ENCODE peak calls at places on chromosomes 16 and 17, in five cellular contexts. M is IMR-90, F is transverse colon, R is H54, N is tibial nerve. T is an unnamed sample.

GRCh38 chr17:75840779-75841123 is 3.5 kb downstream of the UNC13D start:
- DNase-seq in M (no peak), F (no peak), R (no peak), N (no peak), T (no peak)

GRCh38 chr16:83176802-83177201 is 550.0 kb downstream of the CDH13 start:
- DNase-seq in M (no peak), F (no peak), R (no peak), N (no peak), T (no peak)

GRCh38 chr17:65121916-65122821 is 15.0 kb upstream of the RGS9 start:
- DNase-seq in M (no peak), F (peak), R (no peak), N (no peak), T (no peak)

GRCh38 chr16:57060323-57061083 is 31.9 kb upstream of the CPNE2 start:
- DNase-seq in M (no peak), F (no peak), R (no peak), N (no peak), T (no peak)

GRCh38 chr16:3057181-3058166 is 8.0 kb upstream of the IL32 start:
- DNase-seq in M (no peak), F (no peak), R (no peak), N (no peak), T (no peak)

GRCh38 chr17:78174332-78174869 is 6.0 kb downstream of the SYNGR2 start:
- DNase-seq in M (no peak), F (peak), R (no peak), N (no peak), T (peak)

GRCh38 chr17:29949708-29950107 is 8.3 kb downstream of the EFCAB5 start:
- DNase-seq in M (no peak), F (no peak), R (no peak), N (no peak), T (no peak)

GRCh38 chr16:62832214-62832613 is 796.0 kb upstream of the CDH8 start:
- DNase-seq in M (no peak), F (no peak), R (no peak), N (no peak), T (no peak)

GRCh38 chr17:44307387-44308186 is 814 bp upstream of the RUNDC3A start:
- DNase-seq in M (no peak), F (peak), R (no peak), N (no peak), T (peak)

GRCh38 chr17:4492762-4493561 is 5.7 kb upstream of the SPNS2 start:
- DNase-seq in M (peak), F (peak), R (no peak), N (no peak), T (no peak)

GRCh38 chr17:4515501-4515900 is 16.8 kb downstream of the SPNS2 start:
- DNase-seq in M (no peak), F (no peak), R (no peak), N (no peak), T (no peak)

GRCh38 chr16:5863207-5863606 is 765.6 kb upstream of the EEF2KMT start:
- DNase-seq in M (no peak), F (no peak), R (no peak), N (no peak), T (no peak)

GRCh38 chr17:72642720-72643119 is 449.8 kb downstream of the SLC39A11 start:
- DNase-seq in M (no peak), F (no peak), R (no peak), N (no peak), T (no peak)

GRCh38 chr16:10981697-10982216 is 37.4 kb downstream of the CLEC16A start:
- DNase-seq in M (no peak), F (no peak), R (no peak), N (no peak), T (no peak)

GRCh38 chr17:40718904-40719303 is 15.4 kb upstream of the KRT24 start:
- DNase-seq in M (no peak), F (no peak), R (no peak), N (no peak), T (no peak)

GRCh38 chr16:88287219-88287618 is 95.5 kb upstream of the ZNF469 start:
- DNase-seq in M (no peak), F (no peak), R (peak), N (no peak), T (no peak)

GRCh38 chr17:67606896-67607604 is 110.7 kb upstream of the NOL11 start:
- DNase-seq in M (no peak), F (no peak), R (no peak), N (no peak), T (no peak)

GRCh38 chr16:54275956-54276355 is 10.6 kb downstream of the IRX3 start:
- DNase-seq in M (no peak), F (no peak), R (no peak), N (no peak), T (no peak)

GRCh38 chr17:332558-333322 is 19.9 kb downstream of the RPH3AL start:
- DNase-seq in M (peak), F (no peak), R (no peak), N (no peak), T (no peak)

GRCh38 chr16:56013962-56014552 is 138.9 kb upstream of the CES5A start:
- DNase-seq in M (peak), F (peak), R (peak), N (no peak), T (no peak)

GRCh38 chr17:59361916-59362810 is 30.7 kb downstream of the YPEL2 start:
- DNase-seq in M (peak), F (no peak), R (peak), N (no peak), T (no peak)

GRCh38 chr17:79843917-79844815 is 4.9 kb upstream of the CBX4 start:
- DNase-seq in M (peak), F (peak), R (peak), N (no peak), T (no peak)
- TF ChIP-seq POLR2A in M (no peak), F (peak), R (peak), N (no peak), T (no peak)

GRCh38 chr17:31830971-31831755 is 27.9 kb downstream of the COPRS start:
- DNase-seq in M (peak), F (no peak), R (no peak), N (no peak), T (no peak)
- TF ChIP-seq POLR2A in M (no peak), F (no peak), R (no peak), N (no peak), T (no peak)

DNA sequence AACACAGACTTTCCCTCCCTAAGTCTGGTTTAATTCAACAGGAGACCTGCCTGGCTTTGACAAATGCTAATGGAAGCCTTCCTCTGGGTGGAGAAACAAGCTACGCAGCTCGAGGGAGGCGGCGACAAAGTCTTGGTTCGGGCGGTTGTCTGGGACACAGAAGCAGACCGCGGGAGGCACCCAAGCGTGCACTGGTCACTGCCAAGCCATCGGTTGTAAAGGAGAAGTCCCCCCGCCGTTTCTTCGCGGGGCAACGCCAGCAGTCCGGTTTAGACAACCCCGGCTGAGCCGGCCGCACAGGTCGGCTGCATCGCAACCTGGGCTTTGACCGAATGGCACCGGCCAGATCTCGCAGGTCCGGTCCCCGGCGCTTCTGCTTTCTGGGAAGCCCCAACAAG is 586 bp downstream of the GLYR1 start:
- DNase-seq in M (peak), F (peak), R (peak), N (no peak), T (peak)
- TF ChIP-seq POLR2A in M (peak), F (no peak), R (peak), N (no peak), T (peak)

GRCh38 chr17:45391918-45392317 is 40.8 kb downstream of the ARHGAP27 start:
- DNase-seq in M (no peak), F (no peak), R (no peak), N (no peak), T (no peak)

GRCh38 chr17:45394913-45395568 is 37.6 kb downstream of the ARHGAP27 start:
- DNase-seq in M (peak), F (peak), R (peak), N (peak), T (peak)

GRCh38 chr17:45395569-45396415 is 36.9 kb downstream of the ARHGAP27 start:
- DNase-seq in M (no peak), F (no peak), R (no peak), N (no peak), T (no peak)

GRCh38 chr17:45393477-45393876 is 39.2 kb downstream of the ARHGAP27 start:
- DNase-seq in M (no peak), F (no peak), R (no peak), N (no peak), T (no peak)

DNA sequence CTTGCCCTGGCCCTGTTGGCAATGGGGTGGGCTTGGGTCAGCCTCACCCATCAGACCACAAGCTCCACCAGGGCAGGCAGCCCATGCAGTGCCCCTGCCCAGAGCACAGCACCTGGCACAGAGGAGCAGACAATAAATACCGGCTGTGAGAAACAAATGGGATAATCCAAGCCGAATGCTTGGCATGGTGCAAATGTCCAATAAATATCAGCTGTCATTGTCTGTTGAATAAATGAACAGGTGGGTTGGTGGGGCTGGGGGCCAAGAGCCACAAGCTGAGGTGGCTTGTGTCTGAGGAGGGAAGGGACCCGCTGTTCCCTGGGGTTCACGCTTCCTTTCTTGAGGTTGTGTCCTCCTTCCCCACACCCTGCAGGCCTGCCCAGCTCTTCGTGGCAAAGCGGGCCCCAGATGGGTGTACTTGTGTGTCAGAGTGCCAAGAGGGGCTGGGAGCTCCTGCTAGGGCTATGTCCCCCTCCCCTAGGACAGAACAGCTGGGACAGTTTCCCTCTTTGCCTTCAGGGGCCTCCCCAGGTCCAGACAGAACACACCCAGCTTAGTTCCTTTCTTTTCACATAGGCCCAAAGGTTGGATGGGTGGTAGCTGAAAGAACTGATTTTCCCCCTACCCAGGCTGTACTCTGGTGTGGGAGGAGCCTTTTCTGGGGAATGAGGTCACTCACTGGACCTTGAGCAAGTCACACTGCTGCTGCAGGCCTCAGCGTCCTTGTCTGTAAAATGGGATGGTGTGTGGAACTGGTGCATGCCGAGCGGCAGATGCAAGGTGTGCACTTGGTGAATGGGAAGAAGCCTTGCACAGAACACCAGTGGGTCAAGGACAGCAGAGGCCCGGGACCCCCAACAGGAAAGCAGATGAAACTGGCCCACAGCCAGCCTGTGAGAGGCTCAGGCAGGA is 38.4 kb downstream of the ARHGAP27 start:
- DNase-seq in M (no peak), F (no peak), R (no peak), N (no peak), T (no peak)
- TF ChIP-seq POLR2A in M (no peak), F (no peak), R (no peak), N (no peak), T (no peak)

GRCh38 chr16:1351582-1352362 is at the start of the genes GNPTG and TSR3:
- DNase-seq in M (peak), F (peak), R (peak), N (peak), T (peak)
- TF ChIP-seq POLR2A in M (peak), F (peak), R (peak), N (peak), T (peak)

GRCh38 chr16:19113577-19114358 is at the start of gene ITPRIPL2:
- DNase-seq in M (peak), F (peak), R (no peak), N (peak), T (peak)
- TF ChIP-seq POLR2A in M (peak), F (peak), R (peak), N (peak), T (peak)

T was measured in prostate gland.